ENCODE peak calls at places on chromosome 22, in eight cellular contexts. A is pancreas; S is gastrocnemius medialis; E is activated naive CD4-positive, alpha-beta T cell treated with anti-CD3 and anti-CD28 coated beads, Interleukin-2, amount 50 U/mL, for 72 hours; B is amniotic stem cell; G is HEK293T; H is COR-L47; C is NCI-H460. K is an unnamed sample.

GRCh38 chr22:26845016-26845728 is 187.8 kb downstream of the MIAT start:
- DNase-seq in B (no peak), H (peak), G (no peak), S (no peak), C (no peak), A (no peak), E (no peak), K (no peak)

GRCh38 chr22:38867496-38868285 is 4.3 kb downstream of the CBX6 start:
- DNase-seq in E (no peak), G (no peak), C (no peak), H (no peak), A (peak), B (no peak), S (peak), K (no peak)

GRCh38 chr22:24265734-24266133 is 4.9 kb upstream of the SPECC1L start:
- DNase-seq in B (no peak), S (no peak), E (no peak), A (no peak), C (no peak), G (no peak), H (no peak), K (no peak)

GRCh38 chr22:36772451-36772850 is 3.5 kb downstream of the IFT27 start:
- DNase-seq in H (no peak), E (no peak), C (no peak), A (no peak), S (no peak), B (no peak), G (no peak), K (no peak)

GRCh38 chr22:43800970-43801369 is 11.1 kb downstream of the EFCAB6 start:
- DNase-seq in A (no peak), H (no peak), B (no peak), E (no peak), S (no peak), G (no peak), C (no peak), K (no peak)

GRCh38 chr22:42803454-42803853 is 53.6 kb downstream of the ARFGAP3 start:
- DNase-seq in C (no peak), E (no peak), G (no peak), A (no peak), S (peak), H (no peak), B (no peak), K (no peak)

GRCh38 chr22:37174964-37175363 is 13.1 kb downstream of the C1QTNF6 start:
- DNase-seq in H (no peak), C (no peak), A (no peak), B (no peak), G (no peak), S (no peak), E (no peak), K (no peak)

GRCh38 chr22:43320943-43321900 is 21.9 kb downstream of the SCUBE1 start:
- DNase-seq in E (no peak), A (no peak), C (no peak), H (no peak), S (no peak), G (no peak), B (no peak), K (no peak)

GRCh38 chr22:37176464-37177061 is 11.5 kb downstream of the C1QTNF6 start:
- DNase-seq in B (no peak), G (no peak), A (peak), E (no peak), S (peak), H (no peak), C (no peak), K (peak)

GRCh38 chr22:40116496-40117200 is 61.1 kb upstream of the TNRC6B start:
- DNase-seq in G (no peak), B (no peak), C (no peak), E (peak), A (no peak), H (no peak), S (no peak), K (no peak)

GRCh38 chr22:46293591-46294260 is 2.9 kb upstream of the GTSE1 start:
- DNase-seq in B (peak), A (no peak), E (no peak), S (peak), C (no peak), G (no peak), H (no peak), K (no peak)

GRCh38 chr22:41762980-41763779 is 37.3 kb upstream of the CCDC134 start:
- DNase-seq in B (no peak), H (peak), E (peak), S (no peak), G (peak), C (no peak), A (no peak), K (peak)

GRCh38 chr22:39243443-39244072 is 1.2 kb downstream of the PDGFB start:
- DNase-seq in A (peak), E (no peak), B (no peak), G (no peak), S (no peak), H (no peak), C (no peak), K (peak)

GRCh38 chr22:26438006-26438405 is 8.9 kb downstream of the ASPHD2 start:
- DNase-seq in A (no peak), B (no peak), H (no peak), E (no peak), G (no peak), C (no peak), S (no peak), K (peak)

GRCh38 chr22:47092896-47093311 is 330.5 kb downstream of the TBC1D22A start:
- DNase-seq in A (no peak), C (no peak), G (no peak), E (no peak), H (no peak), B (no peak), S (no peak), K (no peak)

GRCh38 chr22:37282385-37282677 is at the start of gene CYTH4:
- DNase-seq in S (peak), H (no peak), E (peak), C (no peak), G (no peak), A (no peak), B (no peak), K (no peak)

GRCh38 chr22:21802056-21802455 is 65.4 kb downstream of the MAPK1 start:
- DNase-seq in A (no peak), E (no peak), B (no peak), G (no peak), H (no peak), S (no peak), C (no peak), K (no peak)

GRCh38 chr22:50173983-50174355 is 3.4 kb downstream of the PANX2 start:
- DNase-seq in E (no peak), A (no peak), G (no peak), S (no peak), C (no peak), H (no peak), B (no peak), K (no peak)

GRCh38 chr22:35465109-35465701 is 65.3 kb downstream of the MCM5 start:
- DNase-seq in G (no peak), S (peak), H (no peak), B (no peak), C (no peak), E (no peak), A (no peak), K (no peak)

GRCh38 chr22:20239063-20239950 is 28.8 kb downstream of the RTN4R start:
- DNase-seq in C (no peak), G (no peak), H (no peak), B (no peak), E (no peak), A (no peak), S (no peak), K (peak)

GRCh38 chr22:29382575-29383328 is 5.6 kb downstream of the AP1B1 start:
- DNase-seq in G (no peak), S (no peak), H (no peak), A (no peak), C (no peak), B (no peak), E (no peak), K (no peak)

GRCh38 chr22:39567135-39567946 is 3.2 kb upstream of the CACNA1I start:
- DNase-seq in E (peak), G (no peak), H (no peak), A (no peak), C (no peak), B (no peak), S (no peak), K (no peak)

GRCh38 chr22:45932066-45932465 is 44.9 kb downstream of the WNT7B start:
- DNase-seq in A (no peak), E (no peak), S (no peak), B (peak), C (no peak), H (no peak), G (no peak), K (no peak)

GRCh38 chr22:46829140-46829891 is 66.9 kb downstream of the TBC1D22A start:
- DNase-seq in G (no peak), A (no peak), C (no peak), E (no peak), S (no peak), B (peak), H (peak), K (no peak)

GRCh38 chr22:21009638-21010425 is 5.1 kb upstream of the P2RX6 start:
- DNase-seq in S (no peak), G (no peak), C (no peak), H (no peak), E (peak), A (peak), B (no peak), K (peak)

GRCh38 chr22:35056486-35056885 is 9.5 kb upstream of the ISX start:
- DNase-seq in A (no peak), S (no peak), C (no peak), B (no peak), E (no peak), G (no peak), H (no peak), K (no peak)

GRCh38 chr22:45208993-45209838 is 31.5 kb downstream of the KIAA0930 start:
- DNase-seq in G (peak), B (no peak), C (no peak), S (no peak), H (peak), A (peak), E (peak), K (peak)

GRCh38 chr22:29886601-29887000 is 3.6 kb downstream of the MTMR3 start:
- DNase-seq in B (no peak), E (no peak), A (no peak), C (no peak), S (no peak), H (no peak), G (no peak), K (no peak)

GRCh38 chr22:44975444-44976262 is 34.2 kb downstream of the PHF21B start:
- DNase-seq in B (peak), A (peak), E (peak), H (peak), G (peak), S (no peak), C (peak), K (peak)

GRCh38 chr22:37126882-37127281 is 17.4 kb upstream of the TMPRSS6 start:
- DNase-seq in S (no peak), A (peak), C (no peak), B (no peak), H (no peak), G (peak), E (peak), K (peak)

GRCh38 chr22:33869946-33870345 is 50.3 kb downstream of the LARGE1 start:
- DNase-seq in G (no peak), C (no peak), E (no peak), A (no peak), S (no peak), H (no peak), B (no peak), K (no peak)

GRCh38 chr22:37270928-37271650 is 11.2 kb upstream of the CYTH4 start:
- DNase-seq in A (no peak), S (no peak), C (no peak), E (no peak), G (no peak), B (no peak), H (no peak), K (no peak)

GRCh38 chr22:30891781-30892180 is 76.8 kb downstream of the MORC2 start:
- DNase-seq in H (no peak), B (no peak), G (no peak), A (no peak), E (no peak), C (no peak), S (no peak), K (no peak)

GRCh38 chr22:29443861-29444431 is 5.6 kb downstream of the RFPL1 start:
- DNase-seq in C (no peak), A (no peak), E (no peak), B (no peak), H (no peak), G (no peak), S (no peak), K (no peak)

GRCh38 chr22:22403771-22404170 is 104.8 kb downstream of the ZNF280B start:
- DNase-seq in A (no peak), H (no peak), B (no peak), E (no peak), G (no peak), S (no peak), C (no peak), K (no peak)

GRCh38 chr22:17105143-17106129 is 15.7 kb downstream of the TMEM121B start:
- DNase-seq in S (no peak), G (no peak), B (no peak), C (no peak), A (no peak), E (no peak), H (no peak), K (no peak)

GRCh38 chr22:47553436-47553835 is 791.0 kb downstream of the TBC1D22A start:
- DNase-seq in A (no peak), S (no peak), B (no peak), E (no peak), H (no peak), C (no peak), G (no peak), K (no peak)

GRCh38 chr22:32475428-32476010 is 908 bp downstream of the FBXO7 start:
- DNase-seq in E (no peak), H (peak), C (no peak), S (peak), B (no peak), G (peak), A (no peak), K (no peak)

GRCh38 chr22:27727673-27728451 is 73.7 kb downstream of the MN1 start:
- DNase-seq in A (no peak), C (no peak), B (no peak), S (no peak), E (no peak), G (no peak), H (no peak), K (no peak)

K was measured in iPS-NIHi11.